ENCODE peak calls at places on chromosomes 13 and 19, in five cellular contexts. Q is fibroblast of lung, I is pancreas, R is Karpas-422, O is GM23248. K is an unnamed sample. For H3K9me3 and H3K4me1, the result is how much of the 10 kb centered on the place peaks cover.

GRCh38 chr13:42218576-42218975 is 53.4 kb upstream of the AKAP11 start:
- DNase-seq in O (peak), I (no peak), R (no peak), Q (no peak), K (no peak)

GRCh38 chr19:42074513-42075363 is 1.2 kb upstream of the ZNF574 start:
- DNase-seq in O (peak), I (no peak), R (peak), Q (no peak), K (no peak)

GRCh38 chr13:113064534-113065405 is 40.8 kb upstream of the F7 start:
- DNase-seq in O (peak), R (no peak), Q (peak), I (no peak), K (no peak)

GRCh38 chr19:15524781-15525180 is 16.5 kb downstream of the CYP4F22 start:
- DNase-seq in I (no peak), Q (no peak), R (no peak), O (no peak), K (no peak)

GRCh38 chr19:925912-926594 is at the start of gene ARID3A:
- DNase-seq in R (no peak), Q (peak), O (peak), I (no peak), K (no peak)

GRCh38 chr19:34667349-34668076 is 9.4 kb downstream of the SCGB2B2 start:
- DNase-seq in Q (peak), R (no peak), O (peak), I (no peak), K (no peak)

GRCh38 chr19:10505583-10506229 is 2.5 kb upstream of the KEAP1 start:
- DNase-seq in O (peak), I (peak), R (peak), Q (peak), K (peak)

GRCh38 chr19:17332677-17333581 is 1.7 kb downstream of the ANO8 start:
- DNase-seq in R (peak), Q (peak), I (no peak), O (peak), K (no peak)

GRCh38 chr13:41707192-41707858 is 250.0 kb downstream of the RGCC start:
- DNase-seq in Q (no peak), I (no peak), O (peak), R (no peak), K (no peak)

GRCh38 chr19:40286674-40287421 is 1.7 kb upstream of the AKT2 start:
- DNase-seq in R (no peak), O (peak), I (no peak), Q (no peak), K (no peak)

GRCh38 chr13:66618702-66619101 is 611.4 kb downstream of the PCDH9 start:
- DNase-seq in R (peak), O (peak), Q (peak), I (no peak), K (no peak)

GRCh38 chr19:10452726-10453620 is 32.6 kb downstream of the PDE4A start:
- DNase-seq in Q (no peak), O (no peak), R (no peak), I (no peak), K (no peak)

GRCh38 chr19:51573331-51573730 is 2.2 kb downstream of the ZNF175 start:
- DNase-seq in R (no peak), I (no peak), O (peak), Q (peak), K (no peak)

GRCh38 chr13:31090921-31091624 is 70.6 kb downstream of the HSPH1 start:
- DNase-seq in I (peak), Q (peak), R (no peak), O (no peak), K (no peak)

GRCh38 chr13:68359105-68359504 is 1129.0 kb upstream of the PCDH9 start:
- DNase-seq in I (no peak), O (no peak), R (no peak), Q (no peak), K (no peak)

GRCh38 chr19:29680447-29680846 is 15.2 kb downstream of the PLEKHF1 start:
- DNase-seq in R (peak), Q (no peak), I (peak), O (no peak), K (no peak)

GRCh38 chr19:10911579-10912363 is 16.7 kb downstream of the YIPF2 start:
- DNase-seq in O (no peak), R (no peak), Q (no peak), I (no peak), K (no peak)

GRCh38 chr19:49425922-49426592 is 869 bp downstream of the GFY start:
- DNase-seq in O (peak), Q (no peak), R (peak), I (no peak), K (no peak)

GRCh38 chr13:45143346-45143751 is 23.0 kb downstream of the GTF2F2 start:
- DNase-seq in Q (peak), O (no peak), I (no peak), R (no peak), K (no peak)

GRCh38 chr19:37817180-37817911 is 38.0 kb upstream of the ZNF573 start:
- DNase-seq in Q (peak), R (no peak), O (peak), I (peak), K (peak)

GRCh38 chr19:49114630-49115363 is 627 bp downstream of the LIN7B start:
- DNase-seq in O (peak), Q (peak), R (peak), I (peak), K (no peak)

GRCh38 chr19:46350758-46351159 is 3.9 kb downstream of the PPP5C start:
- DNase-seq in Q (no peak), O (no peak), R (no peak), I (no peak), K (no peak)

GRCh38 chr13:20772401-20773131 is 1.2 kb downstream of the EEF1AKMT1 start:
- DNase-seq in R (no peak), Q (peak), I (no peak), O (peak), K (no peak)

GRCh38 chr19:38190061-38190460 is 34.0 kb downstream of the DPF1 start:
- DNase-seq in R (no peak), O (no peak), I (no peak), Q (no peak), K (no peak)

GRCh38 chr13:31946091-31946770 is 85.3 kb upstream of the FRY start:
- DNase-seq in O (peak), R (no peak), I (no peak), Q (peak), K (no peak)

GRCh38 chr19:50500060-50500752 is 10.8 kb downstream of the JOSD2 start:
- DNase-seq in R (peak), O (peak), Q (no peak), I (no peak), K (no peak)

GRCh38 chr19:50357178-50358100 is 8.0 kb downstream of the NAPSA start:
- DNase-seq in Q (peak), I (peak), R (peak), O (peak), K (peak)

GRCh38 chr19:10565028-10565566 is 713 bp downstream of the KRI1 start:
- DNase-seq in R (peak), O (peak), Q (peak), I (no peak), K (no peak)

GRCh38 chr13:99955747-99956472 is 15.7 kb downstream of the ZIC5 start:
- DNase-seq in O (peak), R (no peak), Q (peak), I (peak), K (no peak)

GRCh38 chr19:41792513-41793413 is 3.6 kb upstream of the CEACAM3 start:
- DNase-seq in R (peak), Q (peak), I (peak), O (peak), K (no peak)

GRCh38 chr13:49828452-49828851 is 36.0 kb upstream of the KPNA3 start:
- DNase-seq in I (no peak), R (peak), O (no peak), Q (no peak), K (no peak)

GRCh38 chr13:73273737-73274136 is 214.9 kb downstream of the KLF5 start:
- DNase-seq in Q (peak), R (no peak), O (peak), I (no peak), K (no peak)

GRCh38 chr19:32188921-32189320 is 156.5 kb upstream of the ZNF507 start:
- DNase-seq in I (no peak), Q (no peak), O (no peak), R (no peak), K (no peak)

DNA sequence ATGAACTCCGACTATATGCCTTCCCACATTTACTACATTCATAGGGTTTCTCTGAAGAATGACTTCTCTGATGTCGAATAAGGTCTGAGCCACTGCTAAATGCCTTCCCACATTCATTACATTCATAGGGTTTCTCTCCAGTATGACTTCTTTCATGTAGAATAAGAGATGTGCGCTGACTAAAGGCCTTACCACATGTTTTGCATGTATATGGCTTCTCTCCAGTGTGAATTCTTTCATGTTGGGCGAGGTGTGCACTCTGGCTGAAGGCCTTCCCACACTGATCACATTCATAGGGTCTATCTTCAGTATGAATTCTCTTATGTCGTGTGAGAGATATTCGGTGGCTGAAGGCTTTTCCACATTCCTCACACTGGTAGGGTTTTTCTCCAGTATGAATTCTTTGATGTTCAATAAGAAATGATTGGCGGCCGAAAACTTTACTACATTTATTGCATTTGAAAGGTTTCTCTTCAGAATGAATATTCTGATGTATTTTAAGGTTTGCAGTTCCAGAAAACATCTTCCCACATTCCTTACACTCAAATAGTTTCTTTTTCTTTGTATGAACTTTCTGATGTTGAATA is 35.8 kb downstream of the ZNF667 start:
- DNase-seq in Q (no peak), R (no peak), O (no peak), I (no peak), K (no peak)
- H3K9me3 ChIP-seq in Q (under half), R (half or more), O (under half), I (under half), K (half or more)

DNA sequence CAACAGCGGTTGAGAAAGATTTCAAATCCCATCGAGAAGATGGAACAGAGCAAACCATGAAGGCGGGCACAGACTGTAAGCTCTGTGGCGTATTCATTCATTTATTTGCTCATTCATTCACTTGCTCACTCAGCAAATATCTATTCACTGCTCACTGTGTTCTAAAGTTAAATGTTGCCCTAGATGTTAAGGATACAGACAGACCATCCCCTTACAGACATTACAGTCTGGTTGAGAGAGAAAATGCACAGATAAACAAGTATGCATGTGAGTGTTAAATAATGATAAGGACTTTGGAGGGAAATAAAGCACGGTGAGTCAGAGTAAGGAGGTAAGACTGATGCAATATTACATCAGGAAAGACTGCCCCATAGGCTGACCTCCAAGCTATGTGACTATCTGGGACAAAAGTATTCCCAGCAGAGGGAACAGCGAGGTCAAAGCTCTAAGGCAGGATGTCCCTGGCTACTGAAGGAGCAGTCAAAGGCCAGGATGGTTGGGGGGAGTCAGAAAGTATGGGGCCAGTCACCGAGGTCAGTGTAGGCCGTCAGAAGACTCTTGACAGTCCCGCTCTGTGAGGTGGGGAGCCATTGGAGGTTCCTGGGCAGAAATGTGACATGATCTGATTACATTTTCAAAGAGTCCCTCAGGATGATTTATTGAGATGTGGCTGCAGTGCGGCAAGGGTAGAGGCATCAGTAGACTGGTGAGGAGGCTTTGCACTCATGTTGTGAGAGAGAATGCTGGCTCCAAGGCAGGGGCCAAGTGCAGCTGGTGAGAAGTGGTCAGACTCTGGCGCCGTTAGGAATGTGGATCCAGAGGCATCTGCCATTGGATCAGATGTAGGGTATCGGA is 37.9 kb downstream of the MBNL2 start:
- DNase-seq in Q (peak), O (peak), R (no peak), I (no peak), K (no peak)
- H3K4me1 ChIP-seq in Q (under half), O (half or more), R (under half), I (half or more), K (half or more)

GRCh38 chr13:48491423-48492122 is 41.3 kb downstream of the RCBTB2 start:
- DNase-seq in I (no peak), O (peak), Q (no peak), R (peak), K (no peak)

GRCh38 chr13:48493076-48493765 is 39.7 kb downstream of the RCBTB2 start:
- DNase-seq in O (peak), Q (no peak), R (peak), I (no peak), K (no peak)

GRCh38 chr13:48493851-48494250 is 39.0 kb downstream of the RCBTB2 start:
- DNase-seq in I (no peak), R (peak), O (peak), Q (peak), K (no peak)

GRCh38 chr13:48490241-48490640 is 42.6 kb downstream of the RCBTB2 start:
- DNase-seq in R (peak), I (no peak), O (no peak), Q (no peak), K (no peak)

DNA sequence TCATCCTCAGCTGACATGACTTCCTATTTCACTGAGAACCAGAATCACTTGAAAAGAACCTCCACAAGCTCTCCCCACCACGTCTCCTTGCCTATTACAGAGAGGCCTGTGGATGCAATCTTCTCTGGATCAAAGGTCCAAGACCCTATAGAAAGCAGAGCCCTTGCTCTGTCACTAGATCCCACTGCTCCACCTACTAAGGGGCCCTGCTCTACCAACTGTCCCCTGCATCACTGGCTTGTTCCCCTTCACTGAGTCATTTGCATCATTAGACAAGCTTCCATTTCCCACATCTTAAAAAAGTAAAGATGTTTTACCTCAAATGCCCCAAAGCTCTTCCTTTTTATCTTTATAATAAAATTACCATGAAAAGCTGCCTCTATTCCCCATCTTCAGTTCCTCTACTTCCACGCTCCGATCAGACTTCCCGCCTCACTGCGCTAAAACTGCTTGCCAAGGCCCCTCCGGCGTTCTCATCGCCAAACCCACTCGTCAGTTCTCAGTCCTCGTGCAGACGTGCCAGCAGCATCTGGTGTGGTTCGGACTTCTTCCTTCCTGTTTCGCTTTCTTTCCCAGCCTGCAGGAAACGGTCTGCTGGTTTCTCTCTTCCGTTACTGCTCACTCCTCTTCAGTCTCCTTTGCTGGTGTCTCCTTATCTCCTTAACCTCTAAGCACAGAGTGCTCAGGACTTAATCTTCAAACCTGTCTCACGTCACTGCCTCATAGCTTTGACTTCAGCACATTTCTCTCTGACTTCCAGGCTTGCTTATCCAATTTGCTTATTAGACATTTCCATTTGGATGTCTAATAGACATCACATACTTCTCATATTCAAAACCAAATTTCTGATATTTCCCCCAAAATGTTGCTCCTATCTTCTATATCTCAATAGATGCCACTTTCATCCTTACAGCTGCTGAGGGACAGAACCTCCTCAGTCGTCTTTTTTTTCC is 40.5 kb downstream of the RCBTB2 start:
- DNase-seq in O (peak), Q (no peak), R (peak), I (no peak), K (no peak)
- H3K27ac ChIP-seq in O (peak), Q (peak), R (peak), I (peak), K (peak)

DNA sequence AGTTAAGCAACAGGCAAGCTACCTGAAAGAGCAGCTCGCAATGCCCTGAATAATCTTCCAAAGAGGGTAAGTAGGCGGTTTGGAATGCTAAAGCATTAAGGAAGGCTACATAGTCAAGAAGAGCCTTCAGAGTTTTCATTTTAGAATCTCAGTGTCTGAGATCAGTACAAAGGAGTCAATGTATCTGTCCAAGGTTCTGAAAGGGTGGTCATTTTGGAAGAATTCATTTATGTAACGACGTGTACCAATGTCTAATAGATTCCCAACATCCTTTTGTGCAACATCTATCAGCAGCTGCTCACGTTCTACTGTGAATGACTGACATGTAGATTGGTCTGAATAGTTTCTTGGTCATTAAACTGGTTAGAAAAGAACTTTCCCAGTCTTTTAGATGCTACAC is 15.2 kb downstream of the ZNF665 start:
- DNase-seq in I (no peak), O (no peak), R (peak), Q (no peak), K (no peak)
- H3K9me3 ChIP-seq in I (under half), O (under half), R (under half), Q (under half), K (under half)

DNA sequence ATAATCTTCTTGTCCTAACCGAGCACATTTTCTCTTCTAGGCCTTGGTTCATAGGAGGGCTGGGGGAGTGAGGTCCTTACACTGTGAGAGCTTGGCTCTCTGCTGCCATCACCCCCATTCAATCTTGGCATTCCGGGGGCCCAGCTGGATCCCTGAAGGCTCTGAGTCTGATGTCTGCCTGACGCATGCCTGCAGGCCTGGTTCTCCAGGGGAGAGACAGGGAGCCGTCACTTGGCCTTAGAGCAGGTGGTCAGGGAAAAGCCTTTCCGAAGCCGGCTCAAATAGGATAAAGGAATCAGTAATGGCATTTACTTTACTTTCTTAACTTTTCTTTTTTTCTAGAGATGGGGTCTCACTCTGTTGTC is 110.5 kb downstream of the KDM4B start:
- DNase-seq in I (no peak), O (no peak), R (no peak), Q (no peak), K (no peak)
- H3K4me1 ChIP-seq in I (under half), O (under half), R (under half), Q (under half), K (under half)

GRCh38 chr19:13156968-13157882 is 7.0 kb downstream of the IER2 start:
- DNase-seq in I (no peak), O (peak), R (peak), Q (no peak), K (no peak)
- H3K27ac ChIP-seq in I (peak), O (peak), R (no peak), Q (no peak), K (peak)

GRCh38 chr19:19710506-19710905 is 22.4 kb downstream of the ZNF14 start:
- DNase-seq in R (peak), I (no peak), Q (no peak), O (no peak), K (no peak)

GRCh38 chr19:19711934-19712828 is 20.7 kb downstream of the ZNF14 start:
- DNase-seq in O (no peak), R (peak), I (no peak), Q (no peak), K (no peak)

GRCh38 chr19:19711306-19711933 is 21.5 kb downstream of the ZNF14 start:
- DNase-seq in O (no peak), I (no peak), R (peak), Q (no peak), K (no peak)
- H3K9me3 ChIP-seq in O (under half), I (under half), R (half or more), Q (under half), K (half or more)

GRCh38 chr13:110341445-110342247 is 34.6 kb downstream of the COL4A2 start:
- DNase-seq in O (no peak), R (no peak), I (no peak), Q (peak), K (no peak)

GRCh38 chr13:110339975-110340550 is 33.0 kb downstream of the COL4A2 start:
- DNase-seq in I (no peak), O (no peak), Q (no peak), R (no peak), K (no peak)

GRCh38 chr13:110339263-110339662 is 32.2 kb downstream of the COL4A2 start:
- DNase-seq in Q (no peak), O (no peak), I (no peak), R (no peak), K (no peak)

GRCh38 chr13:110342474-110342873 is 35.4 kb downstream of the COL4A2 start:
- DNase-seq in Q (no peak), O (no peak), I (no peak), R (no peak), K (no peak)

GRCh38 chr13:110340812-110341444 is 33.8 kb downstream of the COL4A2 start:
- DNase-seq in R (no peak), Q (peak), O (peak), I (no peak), K (peak)
- H3K4me1 ChIP-seq in R (under half), Q (under half), O (under half), I (under half), K (half or more)

K was measured in thoracic aorta.